ENCODE peak calls at places on chromosomes 12 and 14, in ten cellular contexts. L, Q, G, Y, M, K, T, W, U and Z are unnamed samples.

GRCh38 chr12:113291586-113291985 is 43.3 kb downstream of the SLC8B1 start:
- DNase-seq in U (no peak), L (no peak), T (no peak), W (no peak), Q (no peak), Y (no peak), G (no peak), K (no peak), M (no peak), Z (no peak)

GRCh38 chr14:21093769-21094681 is 4.4 kb downstream of the ZNF219 start:
- DNase-seq in K (no peak), Q (peak; percentile 73), U (no peak), G (no peak), M (no peak), Y (no peak), T (no peak), W (no peak), L (no peak), Z (no peak)

GRCh38 chr14:67573268-67574010 is 26.6 kb downstream of the PIGH start:
- DNase-seq in U (no peak), L (no peak), Q (no peak), K (no peak), G (no peak), M (peak; percentile 56), T (no peak), W (no peak), Y (no peak), Z (peak; percentile 52)

GRCh38 chr12:10154145-10154496 is 17.8 kb downstream of the OLR1 start:
- DNase-seq in W (no peak), Y (no peak), U (no peak), K (no peak), T (no peak), Q (no peak), G (no peak), L (no peak), M (no peak), Z (no peak)

GRCh38 chr14:20446889-20447288 is 7.7 kb downstream of the OSGEP start:
- DNase-seq in W (no peak), L (no peak), Y (no peak), U (no peak), G (no peak), Q (no peak), M (no peak), T (no peak), K (no peak), Z (no peak)

GRCh38 chr12:129566800-129567199 is 337.0 kb downstream of the TMEM132D start:
- DNase-seq in W (no peak), Q (no peak), G (no peak), M (no peak), T (no peak), L (no peak), K (no peak), U (no peak), Y (no peak), Z (no peak)

GRCh38 chr12:49201595-49202295 is 12.9 kb upstream of the TUBA1A start:
- DNase-seq in Y (no peak), L (no peak), G (no peak), Q (no peak), M (no peak), K (no peak), U (no peak), W (no peak), T (peak; percentile 81), Z (peak; percentile 11)

GRCh38 chr14:50344116-50344775 is 32.1 kb downstream of the DMAC2L start:
- DNase-seq in Y (no peak), M (no peak), U (no peak), T (no peak), K (no peak), L (no peak), G (no peak), W (no peak), Q (no peak), Z (no peak)

GRCh38 chr12:16299403-16299802 is 21.9 kb upstream of the SLC15A5 start:
- DNase-seq in U (no peak), Q (no peak), Y (no peak), G (peak; percentile 23), L (no peak), W (no peak), T (no peak), K (peak; percentile 47), M (no peak), Z (peak; percentile 5)

GRCh38 chr12:125403145-125403789 is 338.0 kb downstream of the AACS start:
- DNase-seq in M (peak; percentile 49), G (no peak), L (no peak), K (no peak), U (no peak), Y (no peak), Q (no peak), T (peak; percentile 24), W (no peak), Z (peak; percentile 6)

GRCh38 chr12:60522684-60523083 is 926.9 kb downstream of the SLC16A7 start:
- DNase-seq in K (no peak), M (no peak), T (no peak), W (no peak), L (no peak), U (no peak), Y (no peak), G (no peak), Q (no peak), Z (no peak)

GRCh38 chr14:57822081-57822480 is 43.8 kb downstream of the SLC35F4 start:
- DNase-seq in Q (no peak), W (no peak), L (no peak), T (no peak), M (no peak), K (no peak), U (no peak), G (no peak), Y (no peak), Z (no peak)

GRCh38 chr12:67982165-67982563 is 7.1 kb upstream of the IFNG-AS1 start:
- DNase-seq in K (no peak), Y (no peak), M (no peak), T (no peak), Q (no peak), U (no peak), L (no peak), G (no peak), W (no peak), Z (no peak)

GRCh38 chr12:85843606-85844325 is 7.6 kb upstream of the RASSF9 start:
- DNase-seq in M (no peak), Q (no peak), L (peak; percentile 58), W (no peak), T (no peak), U (no peak), Y (no peak), G (no peak), K (no peak), Z (no peak)

GRCh38 chr12:45518516-45519235 is 210.8 kb upstream of the ARID2 start:
- DNase-seq in U (no peak), Q (no peak), M (no peak), G (no peak), L (no peak), W (no peak), T (no peak), K (no peak), Y (no peak), Z (no peak)
- H3K27ac ChIP-seq in U (no peak overlapping the region), Q (no peak overlapping the region), M (no peak overlapping the region), G (no peak overlapping the region), L (no peak overlapping the region), W (no peak overlapping the region), T (no peak overlapping the region), K (no peak overlapping the region), Y (no peak overlapping the region), Z (no peak overlapping the region)

GRCh38 chr12:93094988-93095737 is 166.1 kb upstream of the EEA1 start:
- DNase-seq in U (no peak), W (no peak), M (no peak), G (no peak), T (no peak), L (no peak), Q (no peak), K (no peak), Y (no peak), Z (no peak)
- TF ChIP-seq POLR2A in U (no peak), W (no peak), M (no peak), G (no peak), T (no peak), L (no peak), Q (no peak), K (no peak), Y (no peak), Z (no peak)

DNA sequence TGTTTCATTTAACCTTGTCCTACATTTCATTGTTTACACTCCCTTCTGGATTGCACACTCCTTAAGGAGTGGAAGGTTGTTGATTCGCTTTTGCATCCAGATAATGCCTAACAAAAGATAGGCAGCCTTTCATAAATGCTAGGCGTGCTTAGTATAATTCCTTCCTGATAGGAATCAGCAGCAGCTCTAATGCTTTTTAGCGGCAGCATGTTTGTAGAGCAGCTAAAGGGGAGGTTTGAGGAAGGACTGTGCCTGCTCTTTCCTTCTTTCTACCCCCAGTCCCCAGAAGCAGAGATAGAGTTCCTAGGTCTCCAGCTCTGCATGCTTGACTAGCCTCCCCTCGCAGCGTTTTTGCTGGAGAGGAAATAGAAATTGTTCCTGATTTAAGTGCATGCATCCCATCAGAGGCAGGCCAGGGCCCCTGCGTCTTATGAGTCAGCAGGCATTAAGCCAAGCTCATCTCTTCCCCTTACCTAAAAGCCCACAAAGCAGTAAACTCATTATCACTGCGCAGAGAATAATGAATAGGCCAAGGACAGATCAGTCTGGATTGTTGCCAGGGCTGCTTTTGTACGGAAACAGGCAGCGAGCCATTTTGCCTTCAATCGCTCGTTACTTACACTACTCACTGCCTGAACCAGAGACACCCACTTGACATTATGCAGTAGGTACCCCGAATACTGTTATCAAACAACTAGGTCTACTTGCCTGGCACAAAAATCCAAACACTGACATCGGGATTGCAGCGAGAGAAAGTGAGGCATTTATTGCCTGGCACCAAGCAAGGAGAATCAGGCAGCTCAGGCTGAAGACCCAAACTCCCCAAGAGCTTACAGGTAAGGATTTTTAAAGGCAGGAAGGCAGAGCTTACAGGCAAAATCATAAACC is 14.1 kb upstream of the TBPL2 start:
- DNase-seq in U (no peak), W (peak; percentile 58), Y (peak; percentile 37), L (no peak), M (peak; percentile 68), T (peak; percentile 81), Q (peak; percentile 42), K (peak; percentile 68), G (no peak), Z (peak; percentile 51)
- H3K27ac ChIP-seq in U (peak overlapping the region; percentile 60), W (no peak overlapping the region), Y (peak overlapping the region; percentile 49), L (no peak overlapping the region), M (no peak overlapping the region), T (no peak overlapping the region), Q (peak overlapping the region; percentile 48), K (peak overlapping the region; percentile 77), G (no peak overlapping the region), Z (no peak overlapping the region)

DNA sequence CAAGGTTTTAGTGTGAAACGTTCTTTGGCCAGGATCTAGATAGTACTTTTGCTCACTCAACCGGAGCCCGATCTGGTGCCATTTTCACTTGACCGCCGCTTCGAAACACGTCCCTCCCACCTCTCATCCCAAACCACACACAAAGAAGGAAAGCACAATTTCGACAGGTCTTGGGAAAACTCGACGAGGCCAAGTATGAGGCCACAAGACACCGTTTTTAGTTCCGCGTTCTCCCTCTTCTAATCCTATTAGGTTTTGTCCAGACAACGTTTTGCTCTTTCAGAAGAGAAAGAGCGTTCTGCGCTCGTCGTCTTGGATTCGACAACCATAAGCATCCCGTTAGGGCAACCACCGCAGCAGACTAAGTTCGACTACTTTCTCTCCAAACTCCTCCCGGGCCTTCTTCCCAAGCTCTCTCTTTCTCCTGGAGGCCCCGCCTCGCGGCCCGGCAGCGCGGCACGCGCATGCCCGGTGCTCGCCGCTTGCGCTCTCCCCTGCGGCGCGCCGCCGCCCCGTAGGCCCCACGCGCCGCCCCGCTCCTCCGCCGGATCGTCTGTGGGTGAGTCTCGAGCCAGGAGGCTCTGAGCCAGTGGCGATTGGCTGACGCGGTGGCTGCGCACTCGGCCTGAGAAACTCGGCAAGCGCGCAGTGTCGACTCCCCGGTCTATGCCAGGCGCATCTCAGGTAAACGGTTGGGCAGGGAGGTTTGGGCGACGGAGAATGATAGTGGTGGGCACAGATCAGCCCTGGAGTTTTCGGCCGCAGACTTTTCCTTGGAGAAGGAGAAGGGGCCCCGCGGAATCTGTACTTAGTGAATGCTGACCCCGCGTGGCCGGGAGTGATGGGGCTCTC is at the start of gene MIPOL1:
- DNase-seq in T (peak; percentile 93), L (peak; percentile 97), U (peak; percentile 76), Y (peak; percentile 88), W (peak; percentile 92), K (peak; percentile 85), G (peak; percentile 81), Q (peak; percentile 88), M (peak; percentile 85), Z (peak; percentile 87)
- TF ChIP-seq POLR2A in T (peak; percentile 92), L (no peak), U (peak; percentile 75), Y (no peak), W (peak; percentile 54), K (peak; percentile 38), G (peak; percentile 42), Q (peak; percentile 75), M (no peak), Z (peak; percentile 71)